ENCODE peak calls at places on chromosomes 5 and 9, in six cellular contexts. One of them, this sample, is unnamed.

GRCh38 chr9:134597041-134597913 is 44.3 kb upstream of the COL5A1 start:
- DNase-seq in bronchial epithelial cell: no peak
- DNase-seq in tibial artery: no peak
- DNase-seq in transverse colon: no peak
- DNase-seq in lower leg skin: peak
- DNase-seq in heart left ventricle: no peak
- DNase-seq in this sample: no peak

GRCh38 chr5:66642538-66642937 is 46.3 kb downstream of the MAST4 start:
- DNase-seq in lower leg skin: no peak
- DNase-seq in bronchial epithelial cell: no peak
- DNase-seq in transverse colon: no peak
- DNase-seq in heart left ventricle: no peak
- DNase-seq in tibial artery: no peak
- DNase-seq in this sample: no peak

GRCh38 chr5:175465282-175465681 is 13.1 kb upstream of the SFXN1 start:
- DNase-seq in tibial artery: no peak
- DNase-seq in lower leg skin: no peak
- DNase-seq in bronchial epithelial cell: no peak
- DNase-seq in heart left ventricle: no peak
- DNase-seq in transverse colon: no peak
- DNase-seq in this sample: no peak

GRCh38 chr9:37350486-37351190 is 71.9 kb upstream of the GRHPR start:
- DNase-seq in tibial artery: no peak
- DNase-seq in transverse colon: no peak
- DNase-seq in lower leg skin: no peak
- DNase-seq in bronchial epithelial cell: peak
- DNase-seq in heart left ventricle: no peak
- DNase-seq in this sample: no peak

GRCh38 chr5:124747770-124748686 is 1.6 kb upstream of the ZNF608 start:
- DNase-seq in transverse colon: no peak
- DNase-seq in bronchial epithelial cell: peak
- DNase-seq in lower leg skin: no peak
- DNase-seq in tibial artery: no peak
- DNase-seq in heart left ventricle: no peak
- DNase-seq in this sample: peak

GRCh38 chr9:109901191-109901590 is 121.2 kb downstream of the PALM2AKAP2 start:
- DNase-seq in lower leg skin: peak
- DNase-seq in tibial artery: no peak
- DNase-seq in bronchial epithelial cell: no peak
- DNase-seq in heart left ventricle: no peak
- DNase-seq in transverse colon: no peak
- DNase-seq in this sample: no peak

GRCh38 chr5:61346511-61346910 is 14.5 kb downstream of the ZSWIM6 start:
- DNase-seq in bronchial epithelial cell: no peak
- DNase-seq in heart left ventricle: no peak
- DNase-seq in tibial artery: no peak
- DNase-seq in lower leg skin: no peak
- DNase-seq in transverse colon: no peak
- DNase-seq in this sample: no peak

GRCh38 chr5:131589510-131590348 is 45.3 kb downstream of the RAPGEF6 start:
- DNase-seq in lower leg skin: no peak
- DNase-seq in bronchial epithelial cell: peak
- DNase-seq in tibial artery: no peak
- DNase-seq in transverse colon: peak
- DNase-seq in heart left ventricle: peak
- DNase-seq in this sample: peak

GRCh38 chr5:56862909-56863308 is 46.5 kb upstream of the SETD9 start:
- DNase-seq in lower leg skin: no peak
- DNase-seq in transverse colon: no peak
- DNase-seq in tibial artery: no peak
- DNase-seq in heart left ventricle: no peak
- DNase-seq in bronchial epithelial cell: no peak
- DNase-seq in this sample: no peak

GRCh38 chr9:83477120-83477519 is 61.1 kb downstream of the FRMD3 start:
- DNase-seq in bronchial epithelial cell: no peak
- DNase-seq in lower leg skin: no peak
- DNase-seq in heart left ventricle: no peak
- DNase-seq in tibial artery: no peak
- DNase-seq in transverse colon: no peak
- DNase-seq in this sample: no peak

GRCh38 chr5:129094924-129095797 is 612 bp downstream of the ISOC1 start:
- DNase-seq in tibial artery: peak
- DNase-seq in heart left ventricle: peak
- DNase-seq in bronchial epithelial cell: peak
- DNase-seq in lower leg skin: peak
- DNase-seq in transverse colon: peak
- DNase-seq in this sample: peak

GRCh38 chr5:134246771-134247329 is 21.0 kb upstream of the PPP2CA start:
- DNase-seq in tibial artery: no peak
- DNase-seq in bronchial epithelial cell: no peak
- DNase-seq in transverse colon: no peak
- DNase-seq in lower leg skin: no peak
- DNase-seq in heart left ventricle: peak
- DNase-seq in this sample: no peak

GRCh38 chr5:73596705-73597328 is 29.2 kb upstream of the ARHGEF28 start:
- DNase-seq in bronchial epithelial cell: peak
- DNase-seq in lower leg skin: no peak
- DNase-seq in transverse colon: peak
- DNase-seq in tibial artery: no peak
- DNase-seq in heart left ventricle: no peak
- DNase-seq in this sample: peak

GRCh38 chr9:19232830-19233194 is 2.3 kb downstream of the DENND4C start:
- DNase-seq in tibial artery: no peak
- DNase-seq in bronchial epithelial cell: peak
- DNase-seq in transverse colon: no peak
- DNase-seq in lower leg skin: no peak
- DNase-seq in heart left ventricle: no peak
- DNase-seq in this sample: no peak
- H3K4me3 ChIP-seq in tibial artery: peak
- H3K4me3 ChIP-seq in bronchial epithelial cell: peak
- H3K4me3 ChIP-seq in transverse colon: peak
- H3K4me3 ChIP-seq in lower leg skin: no peak
- H3K4me3 ChIP-seq in heart left ventricle: peak
- H3K4me3 ChIP-seq in this sample: peak

GRCh38 chr5:180253036-180253824 is 38.7 kb downstream of the MAPK9 start:
- DNase-seq in lower leg skin: no peak
- DNase-seq in tibial artery: no peak
- DNase-seq in heart left ventricle: no peak
- DNase-seq in transverse colon: no peak
- DNase-seq in bronchial epithelial cell: no peak
- DNase-seq in this sample: no peak
- H3K4me3 ChIP-seq in lower leg skin: no peak
- H3K4me3 ChIP-seq in tibial artery: no peak
- H3K4me3 ChIP-seq in heart left ventricle: no peak
- H3K4me3 ChIP-seq in transverse colon: no peak
- H3K4me3 ChIP-seq in bronchial epithelial cell: no peak
- H3K4me3 ChIP-seq in this sample: no peak

GRCh38 chr5:107456281-107456715 is 214.4 kb downstream of the EFNA5 start:
- DNase-seq in transverse colon: no peak
- DNase-seq in bronchial epithelial cell: peak
- DNase-seq in lower leg skin: no peak
- DNase-seq in heart left ventricle: no peak
- DNase-seq in tibial artery: no peak
- DNase-seq in this sample: no peak
- H3K4me3 ChIP-seq in transverse colon: no peak
- H3K4me3 ChIP-seq in bronchial epithelial cell: no peak
- H3K4me3 ChIP-seq in lower leg skin: no peak
- H3K4me3 ChIP-seq in heart left ventricle: no peak
- H3K4me3 ChIP-seq in tibial artery: no peak
- H3K4me3 ChIP-seq in this sample: no peak

GRCh38 chr5:64691333-64691732 is 1.0 kb downstream of the SHISAL2B start:
- DNase-seq in lower leg skin: no peak
- DNase-seq in heart left ventricle: no peak
- DNase-seq in bronchial epithelial cell: no peak
- DNase-seq in tibial artery: no peak
- DNase-seq in transverse colon: no peak
- DNase-seq in this sample: peak
- H3K4me3 ChIP-seq in lower leg skin: no peak
- H3K4me3 ChIP-seq in heart left ventricle: no peak
- H3K4me3 ChIP-seq in bronchial epithelial cell: no peak
- H3K4me3 ChIP-seq in tibial artery: no peak
- H3K4me3 ChIP-seq in transverse colon: no peak
- H3K4me3 ChIP-seq in this sample: peak

GRCh38 chr9:136132500-136133050 is 13.9 kb upstream of the TMEM250 start:
- DNase-seq in heart left ventricle: no peak
- DNase-seq in tibial artery: no peak
- DNase-seq in lower leg skin: no peak
- DNase-seq in bronchial epithelial cell: no peak
- DNase-seq in transverse colon: no peak
- DNase-seq in this sample: no peak
- H3K4me3 ChIP-seq in heart left ventricle: peak
- H3K4me3 ChIP-seq in tibial artery: no peak
- H3K4me3 ChIP-seq in lower leg skin: no peak
- H3K4me3 ChIP-seq in bronchial epithelial cell: no peak
- H3K4me3 ChIP-seq in transverse colon: no peak
- H3K4me3 ChIP-seq in this sample: peak

DNA sequence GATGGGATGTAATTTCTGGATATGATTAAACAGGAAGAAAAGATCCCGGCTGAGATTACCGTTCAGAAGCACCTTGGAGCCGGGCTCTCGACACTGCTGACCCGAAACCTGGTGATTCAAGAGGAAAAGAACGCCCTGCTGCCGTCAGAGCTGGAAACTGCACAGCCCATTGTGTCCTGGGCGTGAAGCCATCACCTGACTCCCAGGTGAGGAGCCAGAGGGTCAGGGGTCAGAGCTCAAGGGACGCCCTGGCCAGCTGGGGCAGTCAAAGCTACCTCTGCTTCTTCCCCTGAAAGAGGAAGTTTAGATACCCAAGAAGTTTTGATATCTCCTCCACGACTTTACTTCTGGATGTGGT is 17.8 kb upstream of the SLC12A7 start:
- DNase-seq in tibial artery: no peak
- DNase-seq in lower leg skin: no peak
- DNase-seq in bronchial epithelial cell: no peak
- DNase-seq in heart left ventricle: no peak
- DNase-seq in transverse colon: peak
- DNase-seq in this sample: no peak
- H3K4me3 ChIP-seq in tibial artery: no peak
- H3K4me3 ChIP-seq in lower leg skin: no peak
- H3K4me3 ChIP-seq in bronchial epithelial cell: no peak
- H3K4me3 ChIP-seq in heart left ventricle: no peak
- H3K4me3 ChIP-seq in transverse colon: no peak
- H3K4me3 ChIP-seq in this sample: no peak

GRCh38 chr5:116305899-116306298 is 221.1 kb downstream of the COMMD10 start:
- DNase-seq in lower leg skin: no peak
- DNase-seq in heart left ventricle: no peak
- DNase-seq in tibial artery: no peak
- DNase-seq in bronchial epithelial cell: no peak
- DNase-seq in transverse colon: no peak
- DNase-seq in this sample: no peak

GRCh38 chr5:116313366-116313765 is 228.5 kb downstream of the COMMD10 start:
- DNase-seq in transverse colon: no peak
- DNase-seq in lower leg skin: no peak
- DNase-seq in bronchial epithelial cell: no peak
- DNase-seq in heart left ventricle: no peak
- DNase-seq in tibial artery: no peak
- DNase-seq in this sample: no peak

GRCh38 chr5:116303810-116304209 is 219.0 kb downstream of the COMMD10 start:
- DNase-seq in tibial artery: no peak
- DNase-seq in lower leg skin: no peak
- DNase-seq in transverse colon: no peak
- DNase-seq in bronchial epithelial cell: no peak
- DNase-seq in heart left ventricle: no peak
- DNase-seq in this sample: no peak

GRCh38 chr5:116303340-116303739 is 218.5 kb downstream of the COMMD10 start:
- DNase-seq in bronchial epithelial cell: no peak
- DNase-seq in lower leg skin: no peak
- DNase-seq in transverse colon: no peak
- DNase-seq in tibial artery: no peak
- DNase-seq in heart left ventricle: no peak
- DNase-seq in this sample: no peak

DNA sequence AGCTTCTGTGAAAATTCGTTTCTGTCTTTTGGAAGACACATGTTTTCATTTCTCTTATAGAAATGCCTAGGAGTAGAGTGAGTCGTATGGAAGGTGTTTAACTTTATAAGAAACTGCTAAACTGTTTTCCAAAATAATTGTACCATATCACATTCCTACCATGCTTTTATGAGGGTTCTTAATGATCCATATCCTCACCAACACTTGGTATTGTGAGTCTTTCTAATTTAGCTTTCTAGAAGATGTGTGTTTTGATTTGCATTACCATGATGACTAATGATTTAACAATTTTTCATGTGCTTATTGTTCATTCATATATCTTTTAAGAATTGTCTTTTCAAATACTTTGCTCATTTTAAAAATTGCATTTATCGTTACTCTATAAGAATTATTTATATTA is 223.6 kb downstream of the COMMD10 start:
- DNase-seq in transverse colon: no peak
- DNase-seq in tibial artery: no peak
- DNase-seq in bronchial epithelial cell: no peak
- DNase-seq in heart left ventricle: no peak
- DNase-seq in lower leg skin: no peak
- DNase-seq in this sample: no peak
- H3K4me3 ChIP-seq in transverse colon: no peak
- H3K4me3 ChIP-seq in tibial artery: no peak
- H3K4me3 ChIP-seq in bronchial epithelial cell: no peak
- H3K4me3 ChIP-seq in heart left ventricle: no peak
- H3K4me3 ChIP-seq in lower leg skin: no peak
- H3K4me3 ChIP-seq in this sample: no peak

GRCh38 chr9:77025146-77025545 is 5.7 kb downstream of the FOXB2 start:
- DNase-seq in heart left ventricle: no peak
- DNase-seq in bronchial epithelial cell: peak
- DNase-seq in lower leg skin: no peak
- DNase-seq in tibial artery: no peak
- DNase-seq in transverse colon: no peak
- DNase-seq in this sample: no peak
- H3K4me3 ChIP-seq in heart left ventricle: no peak
- H3K4me3 ChIP-seq in bronchial epithelial cell: no peak
- H3K4me3 ChIP-seq in lower leg skin: no peak
- H3K4me3 ChIP-seq in tibial artery: no peak
- H3K4me3 ChIP-seq in transverse colon: no peak
- H3K4me3 ChIP-seq in this sample: no peak